ENCODE peak calls at places on chromosomes 5 and 9, in six cellular contexts. P is GM23338, N is tibial artery, S is pancreas, C is endothelial cell of umbilical vein, E is LNCaP clone FGC. U is an unnamed sample.

GRCh38 chr9:91486699-91487497 is 63.3 kb upstream of the NFIL3 start:
- DNase-seq in P (no peak), N (no peak), S (no peak), C (no peak), E (no peak), U (peak; percentile 29)

GRCh38 chr9:93712896-93713295 is 136.5 kb downstream of the PHF2 start:
- DNase-seq in P (no peak), N (no peak), S (no peak), C (no peak), E (no peak), U (no peak)

GRCh38 chr5:131212471-131213021 is 41.8 kb downstream of the LYRM7 start:
- DNase-seq in P (no peak), N (no peak), S (no peak), C (no peak), E (no peak), U (no peak)

GRCh38 chr9:928363-929042 is 48.0 kb upstream of the DMRT3 start:
- DNase-seq in P (peak; percentile 90), N (no peak), S (no peak), C (peak; percentile 4), E (no peak), U (no peak)

GRCh38 chr5:143068712-143069111 is 298.5 kb downstream of the ARHGAP26 start:
- DNase-seq in P (no peak), N (no peak), S (no peak), C (no peak), E (no peak), U (peak; percentile 44)

GRCh38 chr5:73448072-73448432 is 525 bp downstream of the FOXD1 start:
- DNase-seq in P (peak; percentile 51), N (no peak), S (no peak), C (no peak), E (no peak), U (no peak)

GRCh38 chr5:147093138-147093537 is 141.7 kb upstream of the STK32A start:
- DNase-seq in P (no peak), N (no peak), S (no peak), C (no peak), E (no peak), U (peak; percentile 36)

GRCh38 chr5:42057254-42057690 is 132.2 kb downstream of the FBXO4 start:
- DNase-seq in P (peak; percentile 77), N (no peak), S (peak; percentile 27), C (peak; percentile 51), E (peak; percentile 50), U (peak; percentile 40)

GRCh38 chr5:15004506-15004905 is 132.9 kb upstream of the ANKH start:
- DNase-seq in P (no peak), N (no peak), S (no peak), C (no peak), E (no peak), U (no peak)

GRCh38 chr5:64811050-64811640 is 42.4 kb downstream of the CWC27 start:
- DNase-seq in P (peak; percentile 68), N (no peak), S (no peak), C (peak; percentile 65), E (peak; percentile 38), U (peak; percentile 74)

GRCh38 chr5:180070726-180071417 is 687 bp downstream of the RNF130 start:
- DNase-seq in P (peak; percentile 56), N (peak; percentile 71), S (no peak), C (peak; percentile 68), E (no peak), U (peak; percentile 57)

GRCh38 chr9:107674937-107675277 is 185.3 kb upstream of the KLF4 start:
- DNase-seq in P (no peak), N (peak; percentile 72), S (no peak), C (no peak), E (no peak), U (peak; percentile 64)

GRCh38 chr5:149099920-149100319 is 37.1 kb upstream of the SH3TC2 start:
- DNase-seq in P (no peak), N (no peak), S (no peak), C (no peak), E (no peak), U (no peak)

GRCh38 chr5:2464141-2464540 is 287.3 kb downstream of the IRX2 start:
- DNase-seq in P (no peak), N (no peak), S (no peak), C (no peak), E (no peak), U (no peak)

GRCh38 chr5:56176155-56176798 is 56.9 kb downstream of the ANKRD55 start:
- DNase-seq in P (no peak), N (no peak), S (no peak), C (no peak), E (no peak), U (peak; percentile 98)

GRCh38 chr9:5557606-5558587 is 47.6 kb downstream of the PDCD1LG2 start:
- DNase-seq in P (no peak), N (peak; percentile 79), S (no peak), C (no peak), E (no peak), U (no peak)

GRCh38 chr9:78131969-78132687 is 100.5 kb upstream of the GNAQ start:
- DNase-seq in P (no peak), N (no peak), S (no peak), C (peak; percentile 47), E (no peak), U (no peak)

GRCh38 chr9:78132688-78133033 is 101.0 kb upstream of the GNAQ start:
- DNase-seq in P (no peak), N (no peak), S (no peak), C (peak; percentile 49), E (no peak), U (peak; percentile 26)

GRCh38 chr9:78130853-78131252 is 99.2 kb upstream of the GNAQ start:
- DNase-seq in P (no peak), N (no peak), S (no peak), C (no peak), E (no peak), U (no peak)

GRCh38 chr9:78127271-78128225 is 95.9 kb upstream of the GNAQ start:
- DNase-seq in P (no peak), N (no peak), S (no peak), C (no peak), E (peak; percentile 47), U (no peak)

GRCh38 chr9:78130004-78130403 is 98.4 kb upstream of the GNAQ start:
- DNase-seq in P (peak; percentile 81), N (peak; percentile 83), S (no peak), C (peak; percentile 87), E (no peak), U (no peak)
- TF ChIP-seq CTCF in P (peak; percentile 71), N (no peak), S (no peak), C (peak; percentile 36), E (no peak), U (peak; percentile 16)

GRCh38 chr5:175573493-175574269 is 84.2 kb upstream of the HRH2 start:
- DNase-seq in P (peak; percentile 64), N (no peak), S (no peak), C (no peak), E (no peak), U (no peak)
- H3K4me3 ChIP-seq in P (peak overlapping the region; percentile 48), N (no peak overlapping the region), S (no peak overlapping the region), C (no peak overlapping the region), E (no peak overlapping the region), U (no peak overlapping the region)

DNA sequence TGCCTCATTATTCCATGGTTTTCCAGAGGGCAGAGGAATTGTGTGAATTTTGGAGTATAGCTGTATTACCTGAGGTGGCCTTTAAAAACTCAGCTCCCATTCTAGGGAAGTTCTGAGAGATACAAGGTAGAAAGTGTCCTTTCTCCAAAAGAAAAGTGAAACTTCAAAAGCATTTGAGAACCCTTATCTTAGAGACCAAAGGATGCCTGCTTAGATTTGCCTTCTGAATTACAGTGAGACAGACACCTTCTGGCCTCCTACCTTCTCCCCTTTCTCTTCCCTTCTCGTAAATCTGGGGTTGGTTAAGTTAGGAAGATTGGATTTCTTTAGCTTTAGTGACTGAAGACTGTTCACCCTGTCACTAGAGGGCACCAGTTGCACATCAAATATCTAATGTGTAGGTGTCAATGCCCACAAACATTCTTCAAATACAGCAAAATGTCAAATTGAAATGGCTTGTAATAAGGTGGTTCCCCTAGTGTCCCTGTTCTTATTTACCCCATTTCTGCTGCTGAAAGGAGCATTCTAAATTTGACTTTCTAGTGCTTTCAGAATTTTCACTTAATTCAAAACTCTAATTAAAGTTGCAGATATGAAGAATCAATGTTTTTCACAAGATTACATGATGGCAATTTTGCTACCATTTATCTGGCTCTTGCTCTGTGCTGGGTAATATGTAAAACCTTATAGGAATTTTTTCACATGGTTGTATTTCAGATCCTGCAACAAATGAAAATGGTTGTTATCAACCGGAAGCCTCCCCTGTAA is 46.7 kb downstream of the PRRC1 start:
- DNase-seq in P (peak; percentile 88), N (no peak), S (no peak), C (peak; percentile 67), E (peak; percentile 62), U (peak; percentile 64)
- TF ChIP-seq CTCF in P (peak; percentile 90), N (peak; percentile 57), S (peak; percentile 50), C (peak; percentile 49), E (peak; percentile 85), U (peak; percentile 69)

GRCh38 chr9:119088002-119088401 is 281.2 kb downstream of the BRINP1 start:
- DNase-seq in P (peak; percentile 29), N (no peak), S (no peak), C (no peak), E (no peak), U (no peak)
- H3K4me3 ChIP-seq in P (peak overlapping the region; percentile 11), N (no peak overlapping the region), S (no peak overlapping the region), C (no peak overlapping the region), E (no peak overlapping the region), U (no peak overlapping the region)

GRCh38 chr5:76657091-76657490 is 33.9 kb upstream of the F2RL2 start:
- DNase-seq in P (no peak), N (no peak), S (no peak), C (no peak), E (no peak), U (no peak)
- TF ChIP-seq CTCF in P (no peak), N (no peak), S (no peak), C (no peak), E (no peak), U (no peak)

U was measured in fibroblast of villous mesenchyme.